ENCODE peak calls at places on chromosomes 7 and 10, in six cellular contexts. One of them, this sample, is unnamed.

GRCh38 chr10:83961620-83962019 is 177.7 kb upstream of the GHITM start:
- DNase-seq in HepG2: no peak
- DNase-seq in SK-N-SH: peak; percentile 37
- DNase-seq in GM12891: no peak
- DNase-seq in K562: no peak
- DNase-seq in GM12878: no peak
- DNase-seq in this sample: no peak

GRCh38 chr7:147406521-147407115 is 1183.9 kb upstream of the C7orf33 start:
- DNase-seq in K562: no peak
- DNase-seq in GM12878: no peak
- DNase-seq in SK-N-SH: no peak
- DNase-seq in HepG2: no peak
- DNase-seq in GM12891: no peak
- DNase-seq in this sample: no peak

GRCh38 chr10:104498345-104498955 is 142.6 kb upstream of the SORCS3 start:
- DNase-seq in HepG2: no peak
- DNase-seq in K562: no peak
- DNase-seq in GM12878: no peak
- DNase-seq in GM12891: no peak
- DNase-seq in SK-N-SH: no peak
- DNase-seq in this sample: no peak

GRCh38 chr10:35340975-35341374 is 4.7 kb downstream of the CCNY start:
- DNase-seq in GM12891: no peak
- DNase-seq in GM12878: no peak
- DNase-seq in K562: no peak
- DNase-seq in SK-N-SH: no peak
- DNase-seq in HepG2: no peak
- DNase-seq in this sample: no peak

GRCh38 chr7:4871056-4871680 is 9.3 kb upstream of the PAPOLB start:
- DNase-seq in GM12878: no peak
- DNase-seq in K562: no peak
- DNase-seq in GM12891: no peak
- DNase-seq in HepG2: no peak
- DNase-seq in SK-N-SH: peak; percentile 57
- DNase-seq in this sample: no peak

GRCh38 chr7:18356195-18356645 is 139.3 kb upstream of the HDAC9 start:
- DNase-seq in GM12878: no peak
- DNase-seq in SK-N-SH: peak; percentile 34
- DNase-seq in HepG2: peak; percentile 8
- DNase-seq in GM12891: no peak
- DNase-seq in K562: peak; percentile 41
- DNase-seq in this sample: no peak

GRCh38 chr10:30857803-30858202 is 173.9 kb downstream of the ZNF438 start:
- DNase-seq in K562: no peak
- DNase-seq in SK-N-SH: no peak
- DNase-seq in GM12891: no peak
- DNase-seq in GM12878: no peak
- DNase-seq in HepG2: no peak
- DNase-seq in this sample: no peak

GRCh38 chr10:132447446-132448247 is 50.6 kb downstream of the PWWP2B start:
- DNase-seq in GM12878: no peak
- DNase-seq in HepG2: peak; percentile 39
- DNase-seq in K562: no peak
- DNase-seq in GM12891: no peak
- DNase-seq in SK-N-SH: no peak
- DNase-seq in this sample: no peak

GRCh38 chr10:109277456-109277855 is 645.9 kb downstream of the XPNPEP1 start:
- DNase-seq in SK-N-SH: no peak
- DNase-seq in HepG2: no peak
- DNase-seq in GM12891: no peak
- DNase-seq in GM12878: no peak
- DNase-seq in K562: no peak
- DNase-seq in this sample: no peak

GRCh38 chr10:61400524-61400923 is 52.7 kb downstream of the TMEM26 start:
- DNase-seq in GM12891: no peak
- DNase-seq in HepG2: no peak
- DNase-seq in GM12878: no peak
- DNase-seq in K562: no peak
- DNase-seq in SK-N-SH: no peak
- DNase-seq in this sample: no peak

GRCh38 chr7:38000272-38000671 is 79.8 kb downstream of the EPDR1 start:
- DNase-seq in HepG2: no peak
- DNase-seq in GM12891: no peak
- DNase-seq in GM12878: no peak
- DNase-seq in K562: no peak
- DNase-seq in SK-N-SH: no peak
- DNase-seq in this sample: no peak

GRCh38 chr10:68144709-68145108 is 35.4 kb downstream of the MYPN start:
- DNase-seq in K562: no peak
- DNase-seq in GM12891: no peak
- DNase-seq in SK-N-SH: no peak
- DNase-seq in GM12878: no peak
- DNase-seq in HepG2: no peak
- DNase-seq in this sample: no peak

GRCh38 chr10:28179490-28180099 is 123.3 kb downstream of the MPP7 start:
- DNase-seq in SK-N-SH: peak; percentile 23
- DNase-seq in GM12891: peak; percentile 15
- DNase-seq in K562: peak; percentile 41
- DNase-seq in GM12878: no peak
- DNase-seq in HepG2: peak; percentile 46
- DNase-seq in this sample: no peak

GRCh38 chr7:44383566-44383965 is 58.2 kb upstream of the CAMK2B start:
- DNase-seq in GM12891: no peak
- DNase-seq in SK-N-SH: no peak
- DNase-seq in HepG2: no peak
- DNase-seq in GM12878: no peak
- DNase-seq in K562: no peak
- DNase-seq in this sample: no peak

GRCh38 chr7:24981544-24981951 is 1.6 kb upstream of the OSBPL3 start:
- DNase-seq in K562: no peak
- DNase-seq in HepG2: no peak
- DNase-seq in GM12891: no peak
- DNase-seq in GM12878: no peak
- DNase-seq in SK-N-SH: peak; percentile 70
- DNase-seq in this sample: no peak

GRCh38 chr10:3622845-3623621 is 162.0 kb downstream of the KLF6 start:
- DNase-seq in K562: no peak
- DNase-seq in SK-N-SH: no peak
- DNase-seq in GM12878: peak; percentile 45
- DNase-seq in HepG2: no peak
- DNase-seq in GM12891: no peak
- DNase-seq in this sample: no peak

GRCh38 chr7:28301148-28301641 is 111.1 kb upstream of the CREB5 start:
- DNase-seq in HepG2: no peak
- DNase-seq in K562: no peak
- DNase-seq in GM12878: no peak
- DNase-seq in GM12891: no peak
- DNase-seq in SK-N-SH: no peak
- DNase-seq in this sample: no peak

GRCh38 chr7:11232462-11232861 is 258.8 kb downstream of the PHF14 start:
- DNase-seq in GM12891: no peak
- DNase-seq in SK-N-SH: no peak
- DNase-seq in GM12878: no peak
- DNase-seq in HepG2: no peak
- DNase-seq in K562: no peak
- DNase-seq in this sample: no peak

GRCh38 chr7:97001656-97002554 is 3.4 kb upstream of the DLX6 start:
- DNase-seq in K562: no peak
- DNase-seq in SK-N-SH: peak; percentile 7
- DNase-seq in GM12878: no peak
- DNase-seq in HepG2: no peak
- DNase-seq in GM12891: no peak
- DNase-seq in this sample: no peak

GRCh38 chr7:102122026-102122425 is 164.6 kb upstream of the SH2B2 start:
- DNase-seq in GM12878: peak; percentile 37
- DNase-seq in SK-N-SH: no peak
- DNase-seq in K562: no peak
- DNase-seq in HepG2: no peak
- DNase-seq in GM12891: peak; percentile 32
- DNase-seq in this sample: no peak

GRCh38 chr7:21504021-21504420 is 38.8 kb upstream of the DNAH11 start:
- DNase-seq in GM12891: no peak
- DNase-seq in SK-N-SH: no peak
- DNase-seq in GM12878: no peak
- DNase-seq in HepG2: no peak
- DNase-seq in K562: no peak
- DNase-seq in this sample: no peak
- TF ChIP-seq POLR2AphosphoS5 in GM12891: no peak
- TF ChIP-seq POLR2AphosphoS5 in SK-N-SH: no peak
- TF ChIP-seq POLR2AphosphoS5 in GM12878: no peak
- TF ChIP-seq POLR2AphosphoS5 in HepG2: no peak
- TF ChIP-seq POLR2AphosphoS5 in K562: no peak
- TF ChIP-seq POLR2AphosphoS5 in this sample: no peak

GRCh38 chr7:69773535-69774225 is 175.4 kb downstream of the AUTS2 start:
- DNase-seq in GM12891: no peak
- DNase-seq in HepG2: no peak
- DNase-seq in GM12878: no peak
- DNase-seq in SK-N-SH: no peak
- DNase-seq in K562: no peak
- DNase-seq in this sample: no peak

GRCh38 chr7:69769826-69770225 is 171.6 kb downstream of the AUTS2 start:
- DNase-seq in HepG2: no peak
- DNase-seq in GM12878: no peak
- DNase-seq in SK-N-SH: no peak
- DNase-seq in GM12891: no peak
- DNase-seq in K562: no peak
- DNase-seq in this sample: no peak

GRCh38 chr7:69772699-69773436 is 174.6 kb downstream of the AUTS2 start:
- DNase-seq in GM12891: no peak
- DNase-seq in HepG2: no peak
- DNase-seq in K562: no peak
- DNase-seq in SK-N-SH: no peak
- DNase-seq in GM12878: no peak
- DNase-seq in this sample: no peak

GRCh38 chr7:69768986-69769595 is 170.8 kb downstream of the AUTS2 start:
- DNase-seq in SK-N-SH: no peak
- DNase-seq in HepG2: no peak
- DNase-seq in GM12891: no peak
- DNase-seq in K562: no peak
- DNase-seq in GM12878: no peak
- DNase-seq in this sample: no peak

DNA sequence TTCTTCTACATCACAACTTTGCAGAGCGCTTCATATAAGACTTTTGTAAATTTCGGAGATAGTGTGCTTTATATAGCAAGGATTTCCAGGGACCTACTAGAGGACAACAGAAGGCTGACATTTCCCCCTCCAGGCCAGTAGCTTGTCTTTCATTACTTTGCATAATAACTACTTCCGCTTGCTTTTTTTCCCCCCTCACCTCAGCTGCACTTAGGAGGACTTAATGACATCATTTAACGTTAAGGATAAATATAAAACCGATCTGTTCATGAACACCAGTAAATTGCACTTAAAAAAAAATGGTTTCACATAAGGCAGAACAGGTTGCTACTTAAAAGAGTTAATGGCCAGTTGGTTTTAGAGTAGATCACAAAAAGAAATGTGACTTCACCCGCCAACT is 172.3 kb downstream of the AUTS2 start:
- DNase-seq in GM12878: no peak
- DNase-seq in GM12891: no peak
- DNase-seq in K562: no peak
- DNase-seq in HepG2: no peak
- DNase-seq in SK-N-SH: no peak
- DNase-seq in this sample: no peak
- TF ChIP-seq TAF1 in GM12878: no peak
- TF ChIP-seq TAF1 in GM12891: no peak
- TF ChIP-seq TAF1 in K562: no peak
- TF ChIP-seq TAF1 in HepG2: no peak
- TF ChIP-seq TAF1 in SK-N-SH: no peak
- TF ChIP-seq TAF1 in this sample: no peak

GRCh38 chr7:140697447-140698143 is 1.1 kb downstream of the NDUFB2 start:
- DNase-seq in GM12878: no peak
- DNase-seq in SK-N-SH: no peak
- DNase-seq in HepG2: no peak
- DNase-seq in GM12891: no peak
- DNase-seq in K562: no peak
- DNase-seq in this sample: no peak

GRCh38 chr7:140695381-140695780 is 1.1 kb upstream of the NDUFB2 start:
- DNase-seq in K562: no peak
- DNase-seq in GM12878: no peak
- DNase-seq in GM12891: no peak
- DNase-seq in SK-N-SH: no peak
- DNase-seq in HepG2: no peak
- DNase-seq in this sample: no peak

GRCh38 chr7:140696679-140697446 is at the start of gene NDUFB2:
- DNase-seq in GM12891: peak; percentile 81
- DNase-seq in K562: peak; percentile 89
- DNase-seq in GM12878: peak; percentile 57
- DNase-seq in SK-N-SH: peak; percentile 96
- DNase-seq in HepG2: peak; percentile 67
- DNase-seq in this sample: peak; percentile 92

GRCh38 chr7:140694592-140694991 is 1.9 kb upstream of the NDUFB2 start:
- DNase-seq in SK-N-SH: no peak
- DNase-seq in GM12878: no peak
- DNase-seq in HepG2: no peak
- DNase-seq in GM12891: no peak
- DNase-seq in K562: no peak
- DNase-seq in this sample: no peak

GRCh38 chr7:140696024-140696678 is 357 bp upstream of the NDUFB2 start:
- DNase-seq in HepG2: peak; percentile 81
- DNase-seq in SK-N-SH: peak; percentile 99
- DNase-seq in K562: peak; percentile 99
- DNase-seq in GM12878: no peak
- DNase-seq in GM12891: peak; percentile 90
- DNase-seq in this sample: no peak
- TF ChIP-seq POLR2AphosphoS5 in HepG2: no peak
- TF ChIP-seq POLR2AphosphoS5 in SK-N-SH: no peak
- TF ChIP-seq POLR2AphosphoS5 in K562: no peak
- TF ChIP-seq POLR2AphosphoS5 in GM12878: no peak
- TF ChIP-seq POLR2AphosphoS5 in GM12891: no peak
- TF ChIP-seq POLR2AphosphoS5 in this sample: no peak

DNA sequence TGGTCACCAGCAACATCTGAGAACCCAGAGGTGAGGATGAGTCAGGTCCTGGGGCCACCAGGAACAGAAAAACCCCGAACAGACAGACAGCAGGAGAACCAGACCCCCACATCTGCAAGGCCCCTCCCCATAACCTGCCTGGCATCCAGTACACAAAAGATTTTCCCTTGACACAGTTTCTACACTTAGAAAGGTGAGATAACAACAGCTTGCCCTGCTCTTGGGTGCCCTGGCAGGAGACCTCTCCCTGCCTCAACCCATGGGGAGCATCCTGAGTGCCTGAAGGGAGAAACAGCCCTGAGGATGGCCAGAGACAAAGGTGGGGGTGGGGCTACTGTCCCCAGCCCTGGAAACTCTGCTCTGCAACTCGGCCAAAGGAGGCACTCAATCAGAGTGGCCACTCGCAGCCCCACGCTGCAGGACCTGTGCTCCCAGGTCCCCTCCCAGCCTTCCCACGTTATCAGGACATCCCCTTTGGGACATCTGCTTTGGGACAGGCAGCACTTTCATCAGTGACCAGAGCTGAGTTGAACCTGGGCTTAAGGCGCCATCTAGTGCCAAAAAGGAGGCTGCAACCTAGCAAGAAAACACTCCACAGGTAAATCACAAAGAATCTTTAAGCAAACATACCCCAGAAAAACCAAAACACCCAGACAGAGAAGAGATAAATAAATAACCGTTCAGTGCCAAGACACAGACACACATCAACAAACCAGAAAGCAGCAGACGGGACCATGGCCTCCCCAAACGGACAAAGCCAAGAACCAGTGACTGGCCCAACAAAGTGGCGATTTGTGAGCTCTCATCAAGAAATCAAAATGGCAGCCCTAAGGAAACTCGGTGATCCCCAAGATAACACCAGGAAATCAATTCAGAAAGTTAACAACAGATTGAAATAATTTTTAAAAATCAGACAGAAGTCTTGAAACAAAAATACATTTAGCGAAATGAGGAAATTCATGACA is 233.7 kb downstream of the PTPRN2 start:
- DNase-seq in GM12891: no peak
- DNase-seq in K562: peak; percentile 71
- DNase-seq in SK-N-SH: peak; percentile 82
- DNase-seq in HepG2: peak; percentile 22
- DNase-seq in GM12878: no peak
- DNase-seq in this sample: no peak
- TF ChIP-seq TAF1 in GM12891: no peak
- TF ChIP-seq TAF1 in K562: no peak
- TF ChIP-seq TAF1 in SK-N-SH: no peak
- TF ChIP-seq TAF1 in HepG2: no peak
- TF ChIP-seq TAF1 in GM12878: no peak
- TF ChIP-seq TAF1 in this sample: no peak